ENCODE peak calls at places on chromosome 18, in ten cellular contexts. R is frontal cortex, F is NCI-H1694, S is HS-5, G is C1 segment of cervical spinal cord, W is GM23338, B is fibroblast of lung, P is AG08395, Z is Daoy, O is NCI-H446 treated with DMSO at 0.1 percent for 48 hours. U is an unnamed sample.
A peak's percentile ranks its signal among the peaks of the same experiment; 100 is the strongest.

GRCh38 chr18:55199291-55199963 is 240.2 kb upstream of the CCDC68 start:
- DNase-seq in W (no peak), P (no peak), B (no peak), G (no peak), F (no peak), O (no peak), S (no peak), Z (no peak), R (no peak), U (no peak)

GRCh38 chr18:44681039-44681595 is 429 bp downstream of the SETBP1 start:
- DNase-seq in Z (no peak), F (peak; percentile 11), O (peak; percentile 21), P (no peak), W (no peak), B (no peak), S (no peak), R (no peak), G (no peak), U (peak; percentile 61)

GRCh38 chr18:31572368-31572767 is 19.3 kb upstream of the TTR start:
- DNase-seq in Z (no peak), W (no peak), O (no peak), S (no peak), R (no peak), G (no peak), B (no peak), F (no peak), P (no peak), U (no peak)

GRCh38 chr18:33051397-33051796 is 278.6 kb upstream of the KLHL14 start:
- DNase-seq in O (no peak), Z (peak; percentile 9), R (no peak), P (no peak), W (no peak), S (no peak), B (peak; percentile 13), F (peak; percentile 29), G (no peak), U (no peak)

GRCh38 chr18:54100920-54101319 is 123.5 kb downstream of the MBD2 start:
- DNase-seq in S (no peak), O (peak; percentile 90), F (peak; percentile 11), W (no peak), Z (no peak), G (no peak), B (peak; percentile 65), R (no peak), P (no peak), U (no peak)

GRCh38 chr18:77539860-77540259 is 290.2 kb downstream of the GALR1 start:
- DNase-seq in O (no peak), P (no peak), S (no peak), R (no peak), G (no peak), W (no peak), Z (no peak), B (no peak), F (no peak), U (no peak)

GRCh38 chr18:1014951-1015627 is 110.4 kb downstream of the ADCYAP1 start:
- DNase-seq in G (no peak), F (no peak), P (no peak), S (no peak), R (no peak), B (peak; percentile 86), W (peak; percentile 87), O (no peak), Z (peak; percentile 37), U (peak; percentile 4)

GRCh38 chr18:31555971-31556747 is 35.5 kb upstream of the TTR start:
- DNase-seq in R (peak; percentile 49), F (peak; percentile 56), P (peak; percentile 50), G (no peak), Z (peak; percentile 48), O (peak; percentile 4), W (peak; percentile 78), S (peak; percentile 43), B (peak; percentile 56), U (peak; percentile 83)

GRCh38 chr18:33440011-33440383 is 524 bp downstream of the CCDC178 start:
- DNase-seq in R (peak; percentile 41), F (peak; percentile 27), G (no peak), S (peak; percentile 19), P (no peak), W (peak; percentile 82), O (peak; percentile 32), Z (peak; percentile 65), B (peak; percentile 76), U (peak; percentile 11)

GRCh38 chr18:26656401-26656943 is 108.1 kb upstream of the KCTD1 start:
- DNase-seq in W (no peak), R (peak; percentile 52), S (no peak), Z (no peak), B (no peak), F (no peak), G (peak; percentile 53), O (no peak), P (no peak), U (no peak)

GRCh38 chr18:35999925-36000324 is 27.4 kb downstream of the RMP24 start:
- DNase-seq in G (no peak), Z (no peak), P (no peak), O (no peak), R (no peak), B (no peak), F (no peak), W (no peak), S (no peak), U (no peak)

GRCh38 chr18:59704146-59704545 is 6.9 kb upstream of the CCBE1 start:
- DNase-seq in Z (no peak), B (no peak), S (no peak), G (no peak), P (no peak), R (no peak), O (no peak), F (no peak), W (no peak), U (no peak)

U was measured in G401.